ENCODE peak calls at places on chromosomes 16 and 17, in nine cellular contexts. K, G, Q, V, A, C, R, W and F are unnamed samples.
A peak's percentile ranks its signal among the peaks of the same experiment; 100 is the strongest.

GRCh38 chr17:75228305-75228704 is 22.8 kb downstream of the NUP85 start:
- DNase-seq in A (no peak), G (no peak), V (no peak), K (no peak), R (no peak), Q (no peak), W (no peak), C (no peak), F (no peak)

GRCh38 chr17:31696184-31696602 is 162.9 kb downstream of the COPRS start:
- DNase-seq in Q (peak; percentile 74), G (peak; percentile 97), W (no peak), A (peak; percentile 18), R (peak; percentile 81), C (no peak), V (no peak), K (peak; percentile 47), F (no peak)

GRCh38 chr16:22311520-22311919 is 14.3 kb downstream of the POLR3E start:
- DNase-seq in A (no peak), G (no peak), K (no peak), C (no peak), W (no peak), V (no peak), R (no peak), Q (no peak), F (no peak)

GRCh38 chr17:7136266-7136877 is 21.8 kb upstream of the ASGR2 start:
- DNase-seq in R (peak; percentile 81), W (peak; percentile 57), A (peak; percentile 35), C (peak; percentile 71), K (peak; percentile 91), V (peak; percentile 82), Q (peak; percentile 86), G (peak; percentile 83), F (peak; percentile 28)

GRCh38 chr17:980406-981291 is 1.1 kb upstream of the NXN start:
- DNase-seq in C (peak; percentile 76), V (peak; percentile 63), A (peak; percentile 63), G (peak; percentile 96), Q (peak; percentile 81), R (peak; percentile 59), K (peak; percentile 77), W (peak; percentile 76), F (peak; percentile 72)

GRCh38 chr16:11669380-11670146 is 1.3 kb downstream of the SNN start:
- DNase-seq in R (peak; percentile 63), K (peak; percentile 34), Q (no peak), G (peak; percentile 64), A (peak; percentile 59), C (no peak), W (no peak), V (no peak), F (no peak)

GRCh38 chr17:77974396-77974795 is 15.9 kb downstream of the TNRC6C start:
- DNase-seq in V (no peak), A (no peak), K (no peak), C (no peak), Q (no peak), G (no peak), W (no peak), R (no peak), F (no peak)

GRCh38 chr17:57552114-57552601 is 192.9 kb downstream of the CCDC182 start:
- DNase-seq in G (peak; percentile 42), K (no peak), Q (no peak), W (no peak), R (peak; percentile 37), C (no peak), V (peak; percentile 18), A (peak; percentile 50), F (no peak)

GRCh38 chr17:56771975-56772374 is 61.7 kb downstream of the C17orf67 start:
- DNase-seq in G (no peak), K (no peak), R (no peak), W (no peak), V (no peak), Q (no peak), A (no peak), C (no peak), F (no peak)

GRCh38 chr16:58026139-58026704 is 668 bp downstream of the MMP15 start:
- DNase-seq in Q (peak; percentile 66), A (peak; percentile 46), R (peak; percentile 73), K (peak; percentile 66), V (peak; percentile 21), C (no peak), G (peak; percentile 67), W (no peak), F (no peak)

GRCh38 chr17:44878627-44879221 is 20.5 kb downstream of the EFTUD2 start:
- DNase-seq in W (peak; percentile 6), C (peak; percentile 31), A (no peak), V (no peak), R (no peak), K (peak; percentile 30), G (peak; percentile 64), Q (no peak), F (peak; percentile 26)

GRCh38 chr17:5500247-5500803 is 14.0 kb downstream of the MIS12 start:
- DNase-seq in R (no peak), Q (no peak), G (peak; percentile 37), C (peak; percentile 39), V (no peak), W (no peak), A (no peak), K (no peak), F (no peak)

GRCh38 chr16:2056681-2057407 is 9.1 kb downstream of the TSC2 start:
- DNase-seq in R (no peak), Q (no peak), C (no peak), A (peak; percentile 30), G (no peak), W (no peak), V (no peak), K (no peak), F (no peak)

GRCh38 chr16:84013787-84014569 is 28.6 kb downstream of the SLC38A8 start:
- DNase-seq in R (no peak), G (peak; percentile 68), W (peak; percentile 100), C (peak; percentile 0), V (peak; percentile 38), A (peak; percentile 54), K (peak; percentile 89), Q (peak; percentile 91), F (peak; percentile 35)

GRCh38 chr17:27471321-27472269 is 15.3 kb downstream of the KSR1 start:
- DNase-seq in K (no peak), Q (no peak), W (peak; percentile 41), R (no peak), V (peak; percentile 73), C (no peak), A (peak; percentile 30), G (peak; percentile 43), F (no peak)

GRCh38 chr17:75400326-75400939 is 5.0 kb downstream of the GRB2 start:
- DNase-seq in V (no peak), R (no peak), G (no peak), K (no peak), Q (no peak), W (no peak), C (no peak), A (no peak), F (no peak)

GRCh38 chr16:87376660-87377059 is 6.9 kb downstream of the FBXO31 start:
- DNase-seq in G (no peak), K (no peak), C (no peak), V (no peak), R (no peak), A (no peak), W (no peak), Q (no peak), F (no peak)

GRCh38 chr17:46910179-46910927 is 12.6 kb upstream of the GOSR2 start:
- DNase-seq in G (no peak), V (no peak), K (no peak), W (no peak), A (no peak), R (no peak), C (peak; percentile 46), Q (peak; percentile 59), F (peak; percentile 83)

GRCh38 chr16:49875812-49876715 is 20.2 kb upstream of the ZNF423 start:
- DNase-seq in G (peak; percentile 33), V (no peak), C (no peak), R (no peak), W (no peak), K (no peak), Q (no peak), A (no peak), F (no peak)

GRCh38 chr17:35889241-35889640 is 9.1 kb upstream of the CCL5 start:
- DNase-seq in Q (no peak), K (no peak), W (no peak), V (no peak), A (no peak), G (no peak), C (no peak), R (no peak), F (no peak)

GRCh38 chr17:58415371-58416055 is 1.8 kb downstream of the RNF43 start:
- DNase-seq in C (peak; percentile 41), V (no peak), W (no peak), K (peak; percentile 54), Q (peak; percentile 65), G (no peak), A (no peak), R (peak; percentile 16), F (no peak)